ENCODE peak calls at places on chromosome X, in four cellular contexts. I is stimulated activated CD4-positive, alpha-beta T cell treated with anti-CD3 and anti-CD28 coated beads, Interleukin-2, amount 100 ng/mL, for 48 hours; T is stimulated activated CD8-positive, alpha-beta memory T cell treated with anti-CD3 and anti-CD28 coated beads, Interleukin-7, amount 100 ng/mL, for 1 hour; Q is hepatocyte. K is an unnamed sample.

GRCh38 chrX:68867458-68868166 is 38.8 kb downstream of the EFNB1 start:
- DNase-seq in Q (peak; percentile 45), T (no peak), I (no peak), K (no peak)

GRCh38 chrX:150544835-150545790 is 23.3 kb upstream of the MTM1 start:
- DNase-seq in T (no peak), I (no peak), Q (no peak), K (no peak)

GRCh38 chrX:147675819-147676218 is 235.9 kb upstream of the FMR1 start:
- DNase-seq in T (no peak), I (no peak), Q (no peak), K (no peak)

GRCh38 chrX:9848718-9849481 is 62.7 kb downstream of the SHROOM2 start:
- DNase-seq in T (no peak), Q (no peak), I (no peak), K (no peak)

GRCh38 chrX:103681443-103681842 is 5.1 kb downstream of the MORF4L2 start:
- DNase-seq in Q (no peak), T (no peak), I (no peak), K (no peak)

GRCh38 chrX:121641560-121641959 is 594.1 kb downstream of the GLUD2 start:
- DNase-seq in I (no peak), Q (no peak), T (no peak), K (no peak)

GRCh38 chrX:44922980-44923379 is 50.0 kb downstream of the KDM6A start:
- DNase-seq in Q (no peak), T (no peak), I (no peak), K (no peak)

GRCh38 chrX:13791559-13791958 is 25.3 kb downstream of the GPM6B start:
- DNase-seq in Q (no peak), I (no peak), T (no peak), K (no peak)